ENCODE peak calls at places on chromosomes 16 and 17, in four cellular contexts. F is GM12878, A is K562, V is HepG2. H is an unnamed sample.

GRCh38 chr17:72726936-72727335 is 365.6 kb downstream of the SLC39A11 start:
- DNase-seq in F (peak; percentile 61), A (no peak), V (no peak), H (no peak)

GRCh38 chr17:32492281-32492623 is 5.5 kb downstream of the CDK5R1 start:
- DNase-seq in A (no peak), V (no peak), F (no peak), H (no peak)

GRCh38 chr17:40309031-40309937 is at the start of gene RARA:
- DNase-seq in V (peak; percentile 51), A (peak; percentile 54), F (no peak), H (no peak)

GRCh38 chr16:51164167-51164566 is 13.1 kb upstream of the SALL1 start:
- DNase-seq in A (no peak), F (no peak), V (no peak), H (no peak)

GRCh38 chr16:974001-974601 is 3.3 kb upstream of the LMF1 start:
- DNase-seq in F (no peak), A (no peak), V (no peak), H (no peak)

GRCh38 chr17:77873518-77874302 is 84.8 kb upstream of the TNRC6C start:
- DNase-seq in V (no peak), F (no peak), A (no peak), H (no peak)

GRCh38 chr17:64254755-64255154 is 8.3 kb downstream of the TEX2 start:
- DNase-seq in A (no peak), V (no peak), F (no peak), H (no peak)

GRCh38 chr16:50841081-50841886 is 99.4 kb downstream of the CYLD start:
- DNase-seq in A (peak; percentile 78), F (no peak), V (no peak), H (no peak)

GRCh38 chr16:12057276-12057675 is 80.7 kb downstream of the SNX29 start:
- DNase-seq in F (no peak), A (no peak), V (no peak), H (no peak)

GRCh38 chr17:80030730-80031410 is 4.8 kb downstream of the TBC1D16 start:
- DNase-seq in V (no peak), A (no peak), F (no peak), H (no peak)

GRCh38 chr16:13956635-13957196 is 36.8 kb downstream of the ERCC4 start:
- DNase-seq in F (peak; percentile 60), A (no peak), V (no peak), H (no peak)

GRCh38 chr17:13736915-13737314 is 135.2 kb upstream of the HS3ST3A1 start:
- DNase-seq in A (no peak), V (no peak), F (no peak), H (no peak)

GRCh38 chr16:80041399-80041798 is 440.9 kb upstream of the MAF start:
- DNase-seq in V (no peak), A (no peak), F (no peak), H (no peak)

GRCh38 chr16:11389631-11390565 is 44.6 kb downstream of the RMI2 start:
- DNase-seq in A (no peak), F (no peak), V (no peak), H (no peak)

GRCh38 chr17:73698966-73699365 is 54.7 kb upstream of the SDK2 start:
- DNase-seq in A (no peak), V (no peak), F (no peak), H (no peak)

GRCh38 chr17:44565866-44566443 is 8.7 kb downstream of the FZD2 start:
- DNase-seq in F (no peak), A (peak; percentile 28), V (no peak), H (no peak)

GRCh38 chr16:85573696-85574641 is 39.2 kb upstream of the GSE1 start:
- DNase-seq in A (peak; percentile 74), F (no peak), V (no peak), H (peak; percentile 49)

GRCh38 chr16:83878838-83879237 is 20.1 kb upstream of the MLYCD start:
- DNase-seq in V (peak; percentile 59), A (no peak), F (no peak), H (no peak)

GRCh38 chr17:82702161-82702932 is 3.8 kb upstream of the RAB40B start:
- DNase-seq in F (no peak), V (no peak), A (no peak), H (no peak)

GRCh38 chr16:48317614-48318013 is 67.6 kb downstream of the SIAH1 start:
- DNase-seq in A (no peak), V (no peak), F (no peak), H (no peak)

GRCh38 chr17:58219789-58220183 is 731 bp upstream of the MKS1 start:
- DNase-seq in V (peak; percentile 73), F (no peak), A (no peak), H (no peak)

GRCh38 chr16:907361-907760 is 63.4 kb downstream of the LMF1 start:
- DNase-seq in A (no peak), V (no peak), F (no peak), H (no peak)

GRCh38 chr17:79837888-79838540 is 1.2 kb downstream of the CBX4 start:
- DNase-seq in F (no peak), A (no peak), V (no peak), H (no peak)

GRCh38 chr17:36475346-36475970 is 11.0 kb upstream of the ZNHIT3 start:
- DNase-seq in V (no peak), A (no peak), F (no peak), H (no peak)

GRCh38 chr17:48128411-48128810 is 20.8 kb downstream of the SNX11 start:
- DNase-seq in F (no peak), V (no peak), A (no peak), H (no peak)

GRCh38 chr17:77882040-77882439 is 76.5 kb upstream of the TNRC6C start:
- DNase-seq in F (no peak), V (no peak), A (no peak), H (no peak)

GRCh38 chr17:73017653-73018052 is 74.8 kb downstream of the SLC39A11 start:
- DNase-seq in A (no peak), V (no peak), F (no peak), H (no peak)

GRCh38 chr16:53944026-53944425 is 240.1 kb downstream of the FTO start:
- DNase-seq in A (no peak), F (no peak), V (no peak), H (no peak)
- TF ChIP-seq SP1 in A (no peak), F (no peak), V (no peak), H (no peak)

GRCh38 chr17:10875411-10875810 is 37.5 kb upstream of the PIRT start:
- DNase-seq in A (peak; percentile 10), V (no peak), F (no peak), H (peak; percentile 10)
- TF ChIP-seq BHLHE40 in A (no peak), V (no peak), F (no peak), H (no peak)

GRCh38 chr16:56298948-56299602 is 107.8 kb downstream of the GNAO1 start:
- DNase-seq in V (no peak), A (no peak), F (no peak), H (no peak)
- TF ChIP-seq SP1 in V (no peak), A (no peak), F (no peak), H (no peak)

GRCh38 chr16:67198238-67198734 is 645 bp upstream of the ELMO3 start:
- DNase-seq in F (no peak), V (no peak), A (no peak), H (no peak)
- TF ChIP-seq BHLHE40 in F (no peak), V (no peak), A (no peak), H (no peak)

GRCh38 chr16:30430428-30430970 is 669 bp upstream of the DCTPP1 start:
- DNase-seq in F (no peak), A (peak; percentile 58), V (peak; percentile 77), H (no peak)
- TF ChIP-seq SP1 in F (no peak), A (no peak), V (no peak), H (no peak)

H was measured in HEK293T.